ENCODE peak calls at places on chromosomes 6 and 20, in six cellular contexts. A is psoas muscle; J is suprapubic skin; Z is fibroblast of lung; D is CD8-positive, alpha-beta T cell; H is IMR-90. T is an unnamed sample.
A peak's percentile ranks its signal among the peaks of the same experiment; 100 is the strongest.

GRCh38 chr20:33099842-33100538 is 20.5 kb downstream of the BPIFB4 start:
- DNase-seq in H (no peak), J (no peak), A (no peak), D (no peak), Z (no peak), T (no peak)

GRCh38 chr6:31158863-31159855 is 770 bp downstream of the TCF19 start:
- DNase-seq in H (no peak), D (peak; percentile 52), A (no peak), J (no peak), Z (peak; percentile 25), T (no peak)

GRCh38 chr6:155872961-155873360 is 417.3 kb upstream of the NOX3 start:
- DNase-seq in A (no peak), J (no peak), D (no peak), H (no peak), Z (no peak), T (no peak)

GRCh38 chr20:1186367-1186991 is 1.7 kb upstream of the TMEM74B start:
- DNase-seq in D (no peak), Z (no peak), H (no peak), A (no peak), J (no peak), T (no peak)

GRCh38 chr6:15775076-15775634 is 112.3 kb upstream of the DTNBP1 start:
- DNase-seq in Z (no peak), D (no peak), J (no peak), A (no peak), H (no peak), T (no peak)

GRCh38 chr20:4435210-4435609 is 286.5 kb upstream of the PRND start:
- DNase-seq in J (no peak), Z (peak; percentile 25), A (no peak), H (peak; percentile 71), D (no peak), T (peak; percentile 16)

GRCh38 chr6:34671801-34672656 is 24.5 kb downstream of the ILRUN start:
- DNase-seq in D (peak; percentile 80), Z (peak; percentile 55), A (no peak), H (peak; percentile 55), J (no peak), T (no peak)

GRCh38 chr6:101595276-101595675 is 201.8 kb downstream of the GRIK2 start:
- DNase-seq in Z (peak; percentile 11), J (no peak), H (peak; percentile 31), A (no peak), D (no peak), T (no peak)

GRCh38 chr20:64082126-64082638 is 2.0 kb downstream of the LKAAEAR1 start:
- DNase-seq in H (no peak), Z (no peak), J (no peak), D (no peak), A (no peak), T (no peak)

GRCh38 chr6:1187293-1188131 is 124.4 kb upstream of the FOXQ1 start:
- DNase-seq in Z (no peak), A (no peak), D (no peak), H (no peak), J (no peak), T (no peak)

GRCh38 chr6:150573041-150573681 is 26.5 kb upstream of the PLEKHG1 start:
- DNase-seq in Z (no peak), D (no peak), J (no peak), H (no peak), A (no peak), T (no peak)

GRCh38 chr6:25012657-25013056 is 76.9 kb upstream of the RIPOR2 start:
- DNase-seq in H (peak; percentile 83), J (no peak), D (no peak), Z (peak; percentile 83), A (no peak), T (no peak)

GRCh38 chr6:42616716-42617115 is 52.9 kb downstream of the UBR2 start:
- DNase-seq in J (no peak), D (no peak), H (peak; percentile 65), A (no peak), Z (peak; percentile 3), T (no peak)

GRCh38 chr6:108115598-108116058 is 41.1 kb upstream of the OSTM1 start:
- DNase-seq in H (peak; percentile 11), D (no peak), J (no peak), A (peak; percentile 57), Z (peak; percentile 29), T (no peak)

GRCh38 chr6:113731528-113731927 is 125.6 kb upstream of the MARCKS start:
- DNase-seq in H (no peak), J (no peak), D (no peak), Z (no peak), A (no peak), T (no peak)

GRCh38 chr6:142412241-142412640 is 110.4 kb downstream of the ADGRG6 start:
- DNase-seq in A (no peak), J (no peak), Z (no peak), D (no peak), H (no peak), T (no peak)

GRCh38 chr20:19688031-19688806 is 69.8 kb upstream of the RIN2 start:
- DNase-seq in J (peak; percentile 84), A (peak; percentile 89), Z (peak; percentile 89), H (peak; percentile 92), D (no peak), T (peak; percentile 76)

GRCh38 chr6:158170656-158171081 is 2.5 kb downstream of the GTF2H5 start:
- DNase-seq in H (peak; percentile 89), J (no peak), A (no peak), Z (peak; percentile 97), D (no peak), T (peak; percentile 63)

GRCh38 chr20:33444797-33445560 is 1.4 kb upstream of the SNTA1 start:
- DNase-seq in A (no peak), D (peak; percentile 50), Z (no peak), J (no peak), H (no peak), T (no peak)

GRCh38 chr6:33112148-33112547 is 36.4 kb downstream of the HLA-DPB1 start:
- DNase-seq in D (no peak), A (no peak), Z (peak; percentile 48), H (peak; percentile 55), J (no peak), T (no peak)

GRCh38 chr6:56380476-56380875 is 133.1 kb upstream of the COL21A1 start:
- DNase-seq in J (no peak), Z (no peak), D (no peak), A (no peak), H (no peak), T (no peak)

GRCh38 chr6:158476389-158476788 is 83.5 kb upstream of the TMEM181 start:
- DNase-seq in J (no peak), Z (no peak), A (no peak), D (no peak), H (no peak), T (no peak)

GRCh38 chr20:29873946-29874345 is 1383.5 kb upstream of the DEFB115 start:
- DNase-seq in J (peak; percentile 93), H (peak; percentile 22), Z (peak; percentile 49), D (no peak), A (peak; percentile 72), T (no peak)

GRCh38 chr6:102641426-102641825 is 1247.9 kb downstream of the GRIK2 start:
- DNase-seq in A (no peak), H (no peak), Z (no peak), D (no peak), J (no peak), T (no peak)

GRCh38 chr6:148186916-148187315 is 155.7 kb upstream of the SASH1 start:
- DNase-seq in D (no peak), A (no peak), J (no peak), Z (no peak), H (no peak), T (no peak)
- H3K4me3 ChIP-seq in D (no peak overlapping the region), A (no peak overlapping the region), J (no peak overlapping the region), Z (no peak overlapping the region), H (no peak overlapping the region), T (no peak overlapping the region)

DNA sequence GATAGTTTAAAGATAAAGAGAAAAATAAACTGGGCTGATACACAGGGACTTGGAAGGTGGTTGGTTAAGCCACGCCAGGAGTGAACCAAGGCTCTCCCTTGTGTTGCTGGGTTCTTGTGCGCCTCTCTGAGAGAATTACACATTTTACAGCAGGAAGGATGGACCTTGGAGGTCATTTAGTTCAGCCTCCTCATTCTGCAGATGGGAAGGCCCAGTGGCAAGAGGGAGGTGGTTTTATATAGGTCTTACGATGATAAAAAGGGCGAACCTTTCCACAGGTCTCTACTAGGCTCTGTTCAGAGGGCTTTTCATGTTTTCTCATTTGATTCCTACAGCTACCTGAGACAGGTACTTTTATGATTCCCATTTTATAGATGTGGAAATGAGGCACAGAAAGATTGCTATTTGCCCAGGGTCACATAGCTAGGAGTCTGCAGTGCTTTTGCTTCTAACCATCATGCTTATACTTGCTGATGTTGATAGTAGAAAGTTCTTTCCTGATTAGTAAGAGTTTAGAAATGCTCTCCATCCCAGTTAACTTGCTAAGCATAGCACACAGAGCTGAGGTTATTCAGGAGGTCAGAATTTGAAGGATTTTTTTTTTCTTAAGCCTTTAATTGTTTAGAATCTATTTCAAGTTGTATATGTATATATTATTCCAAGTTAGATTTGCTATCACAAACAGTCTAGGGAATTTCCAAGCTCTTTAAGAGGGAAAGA is 12.8 kb downstream of the HIVEP1 start:
- DNase-seq in A (no peak), H (peak; percentile 95), Z (peak; percentile 86), D (no peak), J (no peak), T (peak; percentile 84)
- H3K27ac ChIP-seq in A (no peak overlapping the region), H (peak overlapping the region; percentile 96), Z (peak overlapping the region; percentile 46), D (no peak overlapping the region), J (no peak overlapping the region), T (peak overlapping the region; percentile 88)

GRCh38 chr6:22877946-22878705 is 308.8 kb downstream of the HDGFL1 start:
- DNase-seq in J (no peak), D (no peak), H (peak; percentile 89), A (no peak), Z (peak; percentile 99), T (peak; percentile 74)
- H3K4me3 ChIP-seq in J (no peak overlapping the region), D (no peak overlapping the region), H (no peak overlapping the region), A (no peak overlapping the region), Z (no peak overlapping the region), T (no peak overlapping the region)

GRCh38 chr6:83430606-83431544 is at the start of gene ME1:
- DNase-seq in H (peak; percentile 86), A (peak; percentile 93), Z (peak; percentile 80), D (peak; percentile 50), J (peak; percentile 83), T (peak; percentile 43)

GRCh38 chr6:83429857-83430605 is 820 bp downstream of the ME1 start:
- DNase-seq in A (no peak), D (no peak), H (peak; percentile 40), J (no peak), Z (peak; percentile 57), T (no peak)

GRCh38 chr6:83429269-83429668 is 1.6 kb downstream of the ME1 start:
- DNase-seq in J (no peak), H (no peak), A (no peak), Z (no peak), D (no peak), T (no peak)

GRCh38 chr6:83432626-83433025 is 1.8 kb upstream of the ME1 start:
- DNase-seq in H (peak; percentile 11), Z (no peak), D (no peak), J (no peak), A (no peak), T (no peak)

DNA sequence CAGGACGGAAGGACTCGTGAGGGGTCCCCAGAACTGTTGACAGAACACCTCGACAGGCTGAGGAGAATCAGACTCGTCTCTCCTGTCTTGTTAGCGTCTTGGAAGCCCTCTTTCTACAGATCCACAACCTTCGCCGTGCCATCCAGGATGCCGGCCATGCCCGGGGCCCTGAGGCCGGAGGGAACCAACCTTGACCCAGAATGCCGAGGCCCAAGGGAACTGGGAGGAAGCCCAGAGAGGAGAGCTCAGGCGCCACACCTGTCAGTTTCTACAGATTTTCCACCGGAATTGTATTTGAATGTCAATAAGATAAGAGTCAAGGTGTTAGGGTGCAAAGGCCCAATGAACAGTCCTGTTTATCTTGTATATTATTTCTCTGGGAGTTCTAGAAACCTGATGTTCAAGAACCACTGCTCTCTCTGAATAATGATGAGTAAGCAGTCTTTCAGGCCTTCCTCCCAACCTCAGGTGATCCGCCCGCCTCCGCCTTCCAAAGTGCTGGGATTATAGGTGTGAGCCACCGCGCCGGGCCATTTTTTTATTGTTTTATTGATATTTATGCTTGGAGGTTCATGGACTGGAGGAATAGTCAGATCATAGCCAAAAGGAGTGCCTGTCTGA is 804 bp upstream of the ME1 start:
- DNase-seq in Z (no peak), H (no peak), J (no peak), A (no peak), D (no peak), T (no peak)
- H3K27ac ChIP-seq in Z (peak overlapping the region; percentile 60), H (peak overlapping the region; percentile 74), J (peak overlapping the region; percentile 87), A (peak overlapping the region; percentile 82), D (no peak overlapping the region), T (peak overlapping the region; percentile 58)

T was measured in AG04450.